ENCODE peak calls at places on chromosomes 12 and 14, in four cellular contexts. N is glutamatergic neuron, L is GM20000, Q is cardiac muscle cell. R is an unnamed sample.

GRCh38 chr12:130079254-130079653 is 83.0 kb upstream of the FZD10 start:
- DNase-seq in N (no peak), L (no peak), Q (no peak), R (peak)

GRCh38 chr12:8493084-8493483 is 20.2 kb upstream of the CLEC4D start:
- DNase-seq in N (no peak), L (peak), Q (no peak), R (no peak)

GRCh38 chr14:104794099-104794498 is 1.4 kb downstream of the AKT1 start:
- DNase-seq in N (no peak), L (no peak), Q (peak), R (peak)

GRCh38 chr12:51174501-51174900 is 1.6 kb upstream of the TFCP2 start:
- DNase-seq in N (no peak), L (no peak), Q (no peak), R (no peak)

GRCh38 chr12:112833939-112834338 is 42.4 kb downstream of the RPH3A start:
- DNase-seq in N (no peak), L (no peak), Q (no peak), R (no peak)

GRCh38 chr12:96864335-96864734 is 42.7 kb upstream of the NEDD1 start:
- DNase-seq in N (no peak), L (no peak), Q (no peak), R (no peak)

GRCh38 chr12:1741154-1741949 is 50.5 kb downstream of the ADIPOR2 start:
- DNase-seq in N (no peak), L (no peak), Q (no peak), R (no peak)

GRCh38 chr14:61536661-61537566 is 158.4 kb upstream of the HIF1A start:
- DNase-seq in N (no peak), L (no peak), Q (no peak), R (no peak)

GRCh38 chr12:110073049-110073831 is 24.9 kb upstream of the C12orf76 start:
- DNase-seq in N (no peak), L (no peak), Q (no peak), R (no peak)

GRCh38 chr12:91732086-91732485 is 413.6 kb downstream of the BTG1 start:
- DNase-seq in N (no peak), L (no peak), Q (no peak), R (peak)

GRCh38 chr14:67487937-67488893 is at the start of gene TMEM229B:
- DNase-seq in N (no peak), L (peak), Q (no peak), R (no peak)

GRCh38 chr12:114547636-114548035 is 136.3 kb downstream of the TBX3 start:
- DNase-seq in N (peak), L (no peak), Q (no peak), R (no peak)

GRCh38 chr12:75692883-75693282 is 181.5 kb upstream of the KRR1 start:
- DNase-seq in N (no peak), L (no peak), Q (peak), R (no peak)

GRCh38 chr14:99575043-99576023 is 28.7 kb downstream of the CCDC85C start:
- DNase-seq in N (no peak), L (no peak), Q (no peak), R (peak)

GRCh38 chr12:113299619-113300237 is 35.2 kb downstream of the SLC8B1 start:
- DNase-seq in N (no peak), L (no peak), Q (peak), R (peak)

GRCh38 chr12:118549506-118550109 is 173.3 kb downstream of the SUDS3 start:
- DNase-seq in N (no peak), L (no peak), Q (no peak), R (no peak)

GRCh38 chr12:110600254-110600653 is 13.7 kb upstream of the TCTN1 start:
- DNase-seq in N (no peak), L (peak), Q (peak), R (peak)

GRCh38 chr12:109554761-109555160 is 18.5 kb downstream of the MMAB start:
- DNase-seq in N (no peak), L (no peak), Q (no peak), R (no peak)

GRCh38 chr12:754238-754816 is 1.9 kb downstream of the WNK1 start:
- DNase-seq in N (no peak), L (no peak), Q (peak), R (peak)

GRCh38 chr12:116525418-116526001 is 33.7 kb upstream of the MAP1LC3B2 start:
- DNase-seq in N (no peak), L (no peak), Q (peak), R (peak)

GRCh38 chr14:54353694-54354093 is 43.1 kb upstream of the CDKN3 start:
- DNase-seq in N (no peak), L (no peak), Q (no peak), R (no peak)

GRCh38 chr14:87864356-87865230 is 128.4 kb downstream of the GALC start:
- DNase-seq in N (no peak), L (no peak), Q (no peak), R (no peak)

DNA sequence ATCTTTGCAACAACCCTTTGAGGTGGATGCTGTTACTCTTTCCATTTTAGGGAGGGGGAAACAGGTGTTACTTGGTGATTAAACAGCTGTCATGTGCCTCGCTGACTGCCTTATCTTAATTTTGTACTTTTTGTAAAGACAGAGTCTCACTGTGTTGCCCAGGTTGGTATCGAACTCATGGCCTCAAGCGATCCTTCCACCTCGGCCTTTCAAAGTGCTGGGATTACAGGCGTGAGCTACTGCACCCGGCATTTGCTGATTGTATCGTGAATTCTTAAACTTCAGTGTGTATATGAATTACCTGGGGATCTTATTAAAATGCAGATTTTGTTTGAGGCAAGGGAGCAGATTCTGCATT is 656 bp downstream of the PSMD9 start:
- DNase-seq in N (no peak), L (no peak), Q (no peak), R (no peak)
- TF ChIP-seq CTCF in N (no peak), L (no peak), Q (no peak), R (no peak)

GRCh38 chr14:35821546-35822411 is 4.4 kb upstream of the BRMS1L start:
- DNase-seq in N (no peak), L (peak), Q (peak), R (peak)

GRCh38 chr14:35814371-35815005 is 5.4 kb upstream of the RALGAPA1 start:
- DNase-seq in N (peak), L (peak), Q (peak), R (peak)

GRCh38 chr14:35822501-35822900 is 3.6 kb upstream of the BRMS1L start:
- DNase-seq in N (no peak), L (no peak), Q (no peak), R (no peak)

GRCh38 chr14:35819591-35820540 is 6.3 kb upstream of the BRMS1L start:
- DNase-seq in N (no peak), L (no peak), Q (no peak), R (no peak)

GRCh38 chr14:35818346-35819115 is 7.6 kb upstream of the BRMS1L start:
- DNase-seq in N (no peak), L (peak), Q (peak), R (peak)
- TF ChIP-seq CTCF in N (peak), L (peak), Q (peak), R (peak)

DNA sequence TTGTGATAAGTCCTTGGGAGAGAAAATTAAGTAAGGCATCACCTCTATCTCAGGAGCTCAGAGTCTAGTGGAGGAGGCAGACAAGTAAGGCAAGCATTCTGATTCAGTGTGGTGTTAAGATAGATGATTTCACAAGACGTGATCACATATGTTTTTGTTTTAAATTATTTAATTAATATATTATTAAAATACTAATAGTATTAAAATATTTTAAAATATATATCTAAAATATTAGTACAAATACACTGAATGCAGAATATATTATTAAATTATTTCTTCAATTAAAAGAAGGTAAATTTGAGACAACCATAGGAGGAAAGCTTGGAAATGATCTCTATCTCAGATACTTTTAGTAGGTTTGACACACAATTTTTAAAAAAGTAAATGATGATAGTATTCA is 51.5 kb upstream of the ANO4 start:
- DNase-seq in N (no peak), L (no peak), Q (no peak), R (no peak)
- TF ChIP-seq CTCF in N (no peak), L (no peak), Q (no peak), R (no peak)

DNA sequence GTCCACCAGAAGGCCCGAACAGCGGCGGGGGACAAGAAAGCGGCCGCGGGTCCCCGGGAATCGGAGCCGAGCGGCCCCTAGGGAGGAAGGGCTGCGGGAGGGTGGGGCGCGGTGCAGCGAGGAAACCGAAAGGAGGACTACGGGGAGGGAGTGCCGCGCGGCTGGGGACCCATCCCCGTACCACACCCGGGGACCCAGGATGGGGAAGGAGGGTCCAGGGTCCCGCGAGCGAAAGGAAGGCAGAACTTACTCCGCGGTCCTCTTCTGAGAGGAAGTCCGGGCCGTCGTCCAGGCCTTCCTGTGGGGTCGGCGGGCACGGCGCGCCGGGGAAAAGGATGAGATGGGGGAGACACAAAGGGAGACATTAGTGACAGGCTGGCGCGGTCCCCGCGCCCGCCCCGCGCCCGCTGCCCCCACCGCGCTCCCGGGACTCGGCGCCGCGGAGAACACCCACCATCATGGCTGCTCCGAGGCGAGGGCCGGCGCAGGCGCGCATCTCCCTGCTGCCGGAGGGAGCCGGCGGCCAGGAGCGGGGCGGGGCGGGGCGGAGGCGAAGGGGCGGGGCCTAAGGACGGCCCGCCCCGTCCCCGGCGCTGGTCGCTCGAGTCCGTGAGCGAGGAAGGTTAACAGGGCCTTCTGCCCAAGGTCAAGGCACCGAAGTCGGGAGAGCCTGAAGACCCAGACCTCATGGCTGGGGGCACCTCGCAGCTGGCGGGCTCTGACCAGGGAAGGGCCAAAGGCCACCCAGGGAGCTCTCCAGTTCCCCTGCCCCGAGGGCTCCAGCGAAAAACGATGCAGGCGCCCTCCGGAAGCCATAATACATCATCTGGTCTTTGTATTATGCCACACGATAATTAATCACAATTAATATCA is at the start of gene SNX6:
- DNase-seq in N (peak), L (peak), Q (peak), R (peak)
- TF ChIP-seq CTCF in N (no peak), L (no peak), Q (no peak), R (no peak)

GRCh38 chr12:87152084-87152483 is 877.1 kb downstream of the C12orf50 start:
- DNase-seq in N (no peak), L (no peak), Q (no peak), R (no peak)

GRCh38 chr12:87152841-87153528 is 876.2 kb downstream of the C12orf50 start:
- DNase-seq in N (no peak), L (no peak), Q (peak), R (no peak)

GRCh38 chr12:87155616-87156015 is 873.6 kb downstream of the C12orf50 start:
- DNase-seq in N (no peak), L (no peak), Q (peak), R (peak)

GRCh38 chr12:87150969-87151662 is 878.1 kb downstream of the C12orf50 start:
- DNase-seq in N (no peak), L (peak), Q (no peak), R (peak)
- TF ChIP-seq CTCF in N (no peak), L (no peak), Q (no peak), R (no peak)

GRCh38 chr14:24299255-24300191 is at the start of the genes DHRS1 and NOP9:
- DNase-seq in N (peak), L (peak), Q (peak), R (peak)
- TF ChIP-seq CTCF in N (no peak), L (no peak), Q (no peak), R (no peak)

DNA sequence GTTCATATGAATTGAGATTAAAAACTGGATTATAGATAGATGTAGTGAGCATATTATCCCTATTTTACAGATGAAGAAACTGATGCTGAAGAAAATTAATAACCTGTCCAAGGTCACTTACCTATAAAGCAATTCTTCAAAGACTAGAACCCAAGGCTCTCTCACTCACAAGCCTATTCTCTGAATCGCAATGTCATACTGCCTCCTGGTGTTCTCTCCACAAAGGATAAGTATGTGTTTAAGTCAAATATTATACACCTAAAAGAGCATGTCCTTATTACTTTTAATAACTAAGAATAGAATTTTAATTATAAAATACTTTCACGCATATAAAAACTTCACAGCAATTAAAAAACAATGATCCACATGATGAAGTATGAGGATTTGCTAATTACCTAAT is 721.3 kb upstream of the USP15 start:
- DNase-seq in N (no peak), L (no peak), Q (no peak), R (peak)
- TF ChIP-seq CTCF in N (peak), L (no peak), Q (no peak), R (peak)

GRCh38 chr14:68510951-68511726 is 281.7 kb downstream of the ZFP36L1 start:
- DNase-seq in N (no peak), L (no peak), Q (no peak), R (no peak)
- TF ChIP-seq CTCF in N (no peak), L (no peak), Q (peak), R (no peak)

GRCh38 chr12:121383601-121384019 is 16.3 kb upstream of the RNF34 start:
- DNase-seq in N (no peak), L (no peak), Q (no peak), R (no peak)
- TF ChIP-seq CTCF in N (no peak), L (no peak), Q (no peak), R (no peak)